ENCODE peak calls at places on chromosome 20, in ten cellular contexts. S is GM13977; R is GM20000; K is activated naive CD8-positive, alpha-beta T cell treated with anti-CD3 and anti-CD28 coated beads, Interleukin-2, amount 50 U/mL, for 24 hours; P is neural progenitor cell; C is fibroblast of mammary gland; D is activated T-cell treated with anti-CD3 and anti-CD28 coated beads for 1 hour; B is tibial artery; X is NCI-H2029; Q is omental fat pad. A is an unnamed sample.

GRCh38 chr20:43016257-43016656 is 173.4 kb downstream of the PTPRT start:
- DNase-seq in Q (no peak), S (no peak), K (no peak), R (no peak), P (no peak), B (no peak), C (no peak), D (no peak), X (no peak), A (no peak)

GRCh38 chr20:50129662-50130345 is 16.9 kb upstream of the UBE2V1 start:
- DNase-seq in K (no peak), B (no peak), X (no peak), P (no peak), C (no peak), D (no peak), S (no peak), Q (no peak), R (no peak), A (no peak)

GRCh38 chr20:11140359-11140758 is 466.6 kb upstream of the JAG1 start:
- DNase-seq in C (peak; percentile 97), K (no peak), S (no peak), Q (no peak), R (no peak), X (no peak), D (no peak), B (no peak), P (no peak), A (no peak)

GRCh38 chr20:23673209-23673608 is 15.6 kb downstream of the CST4 start:
- DNase-seq in D (no peak), K (no peak), R (no peak), B (no peak), S (no peak), C (no peak), P (no peak), Q (no peak), X (no peak), A (no peak)

GRCh38 chr20:50625986-50626677 is 65.2 kb downstream of the RIPOR3 start:
- DNase-seq in R (no peak), P (peak; percentile 65), D (no peak), C (peak; percentile 66), B (peak; percentile 71), K (peak; percentile 36), X (peak; percentile 80), Q (no peak), S (no peak), A (peak; percentile 77)

GRCh38 chr20:49700411-49701185 is 13.1 kb downstream of the B4GALT5 start:
- DNase-seq in P (no peak), Q (no peak), S (no peak), C (peak; percentile 80), R (no peak), B (no peak), D (no peak), X (peak; percentile 39), K (no peak), A (no peak)

GRCh38 chr20:18144541-18145099 is 7.0 kb downstream of the KAT14 start:
- DNase-seq in X (no peak), B (no peak), C (no peak), S (no peak), K (no peak), P (no peak), R (no peak), D (no peak), Q (no peak), A (no peak)

GRCh38 chr20:62322428-62323073 is 19.8 kb downstream of the ADRM1 start:
- DNase-seq in C (no peak), K (no peak), P (no peak), R (no peak), B (no peak), D (no peak), Q (no peak), X (no peak), S (no peak), A (no peak)

GRCh38 chr20:44171775-44172571 is 15.0 kb downstream of the JPH2 start:
- DNase-seq in X (no peak), P (no peak), D (no peak), K (no peak), Q (no peak), B (no peak), R (no peak), S (no peak), C (no peak), A (no peak)

GRCh38 chr20:11324990-11325389 is 592.7 kb upstream of the BTBD3 start:
- DNase-seq in Q (no peak), X (no peak), R (no peak), C (no peak), S (no peak), K (no peak), B (no peak), D (no peak), P (no peak), A (no peak)

GRCh38 chr20:50980071-50980681 is 21.6 kb downstream of the MOCS3 start:
- DNase-seq in S (no peak), K (peak; percentile 68), X (no peak), B (no peak), P (no peak), D (no peak), R (no peak), Q (no peak), C (peak; percentile 99), A (no peak)

GRCh38 chr20:12171927-12172581 is 254.4 kb downstream of the BTBD3 start:
- DNase-seq in X (peak; percentile 63), P (no peak), C (peak; percentile 95), S (no peak), D (no peak), Q (no peak), K (no peak), B (no peak), R (no peak), A (no peak)

GRCh38 chr20:61387204-61387958 is 135.3 kb downstream of the CDH4 start:
- DNase-seq in D (no peak), K (no peak), C (peak; percentile 67), S (no peak), Q (no peak), P (peak; percentile 52), R (no peak), X (no peak), B (no peak), A (no peak)

GRCh38 chr20:10337291-10337690 is 96.7 kb downstream of the MKKS start:
- DNase-seq in K (no peak), P (no peak), S (no peak), C (peak; percentile 82), D (no peak), R (no peak), X (no peak), B (no peak), Q (no peak), A (no peak)